ENCODE peak calls at places on chromosome 13, in six cellular contexts. W is fibroblast of the aortic adventitia, O is right cardiac atrium, J is lower lobe of right lung, Y is WERI-Rb-1, F is right lobe of liver. I is an unnamed sample.

GRCh38 chr13:30739646-30740642 is 4.6 kb downstream of the ALOX5AP start:
- DNase-seq in J (no peak), F (no peak), Y (no peak), W (peak), O (no peak), I (no peak)

GRCh38 chr13:94247890-94248289 is 231.6 kb downstream of the DCT start:
- DNase-seq in F (no peak), O (no peak), W (no peak), Y (no peak), J (no peak), I (no peak)

GRCh38 chr13:94112227-94112626 is 367.3 kb downstream of the DCT start:
- DNase-seq in Y (no peak), J (no peak), W (peak), F (no peak), O (peak), I (no peak)

GRCh38 chr13:100517135-100517534 is 71.5 kb downstream of the GGACT start:
- DNase-seq in W (no peak), Y (no peak), O (no peak), F (peak), J (no peak), I (peak)

GRCh38 chr13:102293723-102294122 is 108.1 kb downstream of the FGF14 start:
- DNase-seq in Y (no peak), J (no peak), W (no peak), F (no peak), O (no peak), I (no peak)

GRCh38 chr13:104592127-104592526 is 1525.9 kb upstream of the SLC10A2 start:
- DNase-seq in F (no peak), Y (no peak), O (no peak), W (peak), J (no peak), I (no peak)

GRCh38 chr13:100491164-100491847 is 97.3 kb downstream of the GGACT start:
- DNase-seq in W (peak), F (no peak), J (no peak), O (peak), Y (no peak), I (no peak)

GRCh38 chr13:48038763-48039162 is 1.2 kb downstream of the NUDT15 start:
- DNase-seq in J (no peak), O (no peak), F (no peak), W (no peak), Y (no peak), I (peak)

GRCh38 chr13:95781016-95781415 is 104.1 kb downstream of the DNAJC3 start:
- DNase-seq in J (no peak), W (no peak), O (no peak), F (no peak), Y (no peak), I (no peak)

GRCh38 chr13:80337011-80337688 is 3.8 kb downstream of the SPRY2 start:
- DNase-seq in O (peak), W (peak), F (no peak), Y (no peak), J (no peak), I (peak)

GRCh38 chr13:80336335-80336734 is 4.6 kb downstream of the SPRY2 start:
- DNase-seq in J (no peak), Y (no peak), F (no peak), O (no peak), W (peak), I (no peak)

GRCh38 chr13:80337706-80338105 is 3.2 kb downstream of the SPRY2 start:
- DNase-seq in O (no peak), W (peak), F (no peak), J (no peak), Y (no peak), I (no peak)

GRCh38 chr13:80338781-80339577 is 1.9 kb downstream of the SPRY2 start:
- DNase-seq in J (peak), Y (peak), F (peak), O (peak), W (peak), I (peak)

GRCh38 chr13:80334582-80335260 is 6.2 kb downstream of the SPRY2 start:
- DNase-seq in W (peak), O (no peak), J (no peak), Y (no peak), F (no peak), I (no peak)
- H3K4me3 ChIP-seq in W (no peak), O (peak), J (no peak), Y (no peak), F (no peak), I (no peak)

DNA sequence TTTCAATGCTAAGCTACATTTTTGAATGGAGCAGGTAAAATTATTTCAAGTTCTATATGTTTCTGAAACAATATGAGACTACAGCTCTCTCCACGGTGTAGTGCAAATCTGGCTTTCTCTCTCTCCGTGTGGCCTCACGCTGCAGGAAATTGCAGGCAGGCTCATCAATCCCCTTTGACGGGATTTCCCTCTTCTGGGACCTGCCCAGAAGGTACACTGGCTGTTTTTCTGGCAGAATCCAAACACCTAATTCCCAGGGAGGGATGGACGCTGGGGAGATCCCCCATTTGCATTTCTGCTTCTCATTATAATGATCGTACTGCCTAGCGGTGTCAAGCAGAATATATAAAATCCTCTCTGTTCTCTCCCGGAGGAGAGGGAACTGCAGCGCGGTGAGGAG is 493.9 kb downstream of the LIG4 start:
- DNase-seq in W (no peak), Y (peak), F (no peak), O (no peak), J (no peak), I (no peak)
- H3K4me3 ChIP-seq in W (no peak), Y (peak), F (no peak), O (no peak), J (no peak), I (no peak)

DNA sequence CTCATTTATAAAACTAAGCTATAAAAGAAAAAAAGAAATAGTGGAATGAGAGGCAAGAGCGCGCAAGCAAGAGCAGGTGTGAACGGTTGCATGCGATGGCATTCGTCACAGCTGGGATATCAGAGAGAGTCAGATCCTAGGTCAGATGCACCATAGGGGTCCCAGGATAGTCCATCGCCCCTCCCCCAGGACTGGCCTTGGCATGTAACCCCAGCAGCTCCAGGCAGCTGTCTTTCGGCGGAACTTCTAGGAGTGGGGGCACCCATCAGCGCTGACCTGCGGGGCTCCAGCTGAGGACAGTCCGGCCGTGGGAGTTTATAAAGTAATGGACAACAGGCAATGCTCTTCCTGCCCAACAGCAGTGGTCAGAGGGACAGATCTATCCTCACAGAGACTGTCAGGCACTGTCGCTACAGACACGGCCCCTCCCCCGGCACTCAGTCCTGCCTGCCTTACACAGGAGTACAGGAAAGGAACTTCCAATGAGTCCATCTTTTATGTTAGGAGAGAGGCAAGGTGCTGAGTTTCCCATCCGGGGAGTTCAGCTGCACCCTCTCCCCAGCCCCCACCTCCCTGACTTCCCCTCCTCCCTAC is 1.4 kb downstream of the SIAH3 start:
- DNase-seq in W (no peak), Y (peak), O (no peak), J (no peak), F (no peak), I (peak)
- H3K4me3 ChIP-seq in W (no peak), Y (peak), O (peak), J (peak), F (no peak), I (no peak)

GRCh38 chr13:108769213-108770070 is 140.0 kb downstream of the MYO16 start:
- DNase-seq in W (peak), J (no peak), F (no peak), O (no peak), Y (no peak), I (no peak)
- H3K4me3 ChIP-seq in W (no peak), J (no peak), F (no peak), O (no peak), Y (no peak), I (no peak)

GRCh38 chr13:97223711-97224461 is 1.8 kb downstream of the MBNL2 start:
- DNase-seq in W (peak), O (peak), J (no peak), Y (peak), F (peak), I (peak)

GRCh38 chr13:97224544-97225324 is 2.6 kb downstream of the MBNL2 start:
- DNase-seq in J (no peak), O (peak), Y (no peak), F (peak), W (peak), I (no peak)

GRCh38 chr13:97226788-97227627 is 4.9 kb downstream of the MBNL2 start:
- DNase-seq in Y (no peak), W (no peak), F (no peak), O (no peak), J (no peak), I (no peak)

GRCh38 chr13:97225533-97225932 is 3.4 kb downstream of the MBNL2 start:
- DNase-seq in W (no peak), O (no peak), F (no peak), J (no peak), Y (no peak), I (no peak)

GRCh38 chr13:97226013-97226412 is 3.9 kb downstream of the MBNL2 start:
- DNase-seq in Y (no peak), W (no peak), J (no peak), F (no peak), O (no peak), I (no peak)
- H3K4me3 ChIP-seq in Y (no peak), W (peak), J (peak), F (peak), O (peak), I (no peak)

DNA sequence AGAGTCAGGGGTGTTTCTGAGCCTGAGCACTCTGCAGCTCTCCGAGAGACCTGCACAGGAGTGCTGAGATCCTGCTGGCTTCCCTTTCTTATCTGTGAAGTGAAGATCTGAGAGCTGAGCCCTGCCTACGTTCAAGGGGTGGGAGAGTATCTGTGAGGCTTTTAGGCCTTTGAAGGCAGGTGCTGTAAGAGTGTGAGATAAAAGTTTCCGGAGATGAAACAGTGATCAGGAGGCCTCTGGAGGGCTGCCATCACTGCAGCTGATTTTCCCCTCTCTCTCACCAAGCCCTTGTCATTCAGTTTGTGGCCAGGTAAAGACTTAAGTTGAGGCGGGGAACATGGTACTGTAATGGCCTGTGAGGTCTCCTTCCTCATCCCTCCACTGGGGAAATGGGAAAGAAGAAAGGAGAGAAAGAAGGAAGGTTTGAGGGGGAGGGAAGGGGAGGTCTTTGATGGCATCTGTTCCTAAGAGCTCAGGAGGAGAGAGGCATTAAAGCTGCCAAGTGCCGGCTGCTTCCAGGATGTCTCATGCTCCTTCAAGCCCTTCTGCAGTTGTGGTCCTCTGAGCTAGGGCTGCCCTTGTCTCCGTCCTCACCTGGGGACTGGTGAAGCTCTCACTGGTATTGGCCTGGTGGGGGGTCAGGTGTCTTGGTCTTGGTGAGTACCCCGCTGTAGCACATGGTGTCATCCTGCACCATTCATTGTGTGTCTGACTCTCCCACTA is 83.3 kb downstream of the AKAP11 start:
- DNase-seq in Y (no peak), J (no peak), W (no peak), F (no peak), O (no peak), I (no peak)
- H3K4me3 ChIP-seq in Y (no peak), J (no peak), W (no peak), F (no peak), O (no peak), I (no peak)

DNA sequence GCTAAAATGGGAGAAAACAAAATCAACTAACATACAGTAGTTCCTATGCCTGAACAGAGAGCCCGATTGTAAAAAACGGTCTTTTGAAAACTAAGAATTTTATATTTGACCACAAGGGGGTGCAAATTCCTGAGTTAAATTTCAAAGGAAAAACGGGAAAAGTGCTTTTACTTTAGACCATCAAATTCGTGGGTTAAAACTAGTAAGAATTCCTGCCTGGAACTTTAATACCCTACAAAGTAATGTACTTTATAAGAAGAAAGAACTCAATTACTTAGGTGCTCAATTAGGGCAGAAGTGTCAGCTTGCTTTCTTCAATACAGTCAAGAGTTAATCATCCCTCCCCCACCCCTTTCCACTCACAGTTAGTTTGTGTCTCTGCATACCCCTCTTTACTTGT is 69.8 kb downstream of the KCNRG start:
- DNase-seq in O (no peak), Y (no peak), F (no peak), J (no peak), W (peak), I (peak)
- H3K4me3 ChIP-seq in O (peak), Y (no peak), F (no peak), J (no peak), W (peak), I (no peak)

DNA sequence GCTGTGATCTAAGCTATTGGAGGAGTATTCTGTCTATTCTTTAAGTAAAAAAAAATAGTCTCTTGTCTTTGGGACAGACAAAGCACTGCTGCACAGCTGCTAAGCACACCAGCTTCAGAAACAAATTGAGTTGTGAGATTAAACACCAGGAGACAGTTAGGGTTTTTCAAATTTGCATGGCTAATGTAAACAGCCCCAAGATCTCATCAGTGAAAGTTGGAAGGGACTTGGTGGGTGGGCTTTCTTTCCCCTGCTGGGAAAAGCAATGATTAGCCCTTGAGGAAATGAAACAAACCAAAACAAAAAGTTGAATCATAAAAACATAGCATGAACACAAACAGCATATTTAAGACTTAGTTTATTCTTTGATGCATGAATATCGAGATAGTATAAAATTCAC is 143.6 kb upstream of the SLITRK1 start:
- DNase-seq in O (no peak), J (no peak), Y (no peak), W (no peak), F (no peak), I (peak)
- H3K4me3 ChIP-seq in O (no peak), J (no peak), Y (no peak), W (no peak), F (no peak), I (no peak)